ENCODE peak calls at places on chromosomes 16 and 17, in four cellular contexts. N is IMR-90, T is AG04450, O is omental fat pad. I is an unnamed sample.

GRCh38 chr16:75794426-75794825 is 68.1 kb upstream of the CPHXL start:
- DNase-seq in N (no peak), T (no peak), O (no peak), I (no peak)

GRCh38 chr16:14476183-14476582 is 153.9 kb downstream of the PARN start:
- DNase-seq in N (no peak), T (no peak), O (no peak), I (no peak)

GRCh38 chr17:77312786-77313599 is 172.2 kb downstream of the SEC14L1 start:
- DNase-seq in N (peak), T (peak), O (no peak), I (peak)

GRCh38 chr16:84228321-84228838 is 11.4 kb downstream of the KCNG4 start:
- DNase-seq in N (peak), T (peak), O (peak), I (peak)

GRCh38 chr16:22661161-22661647 is 150.5 kb downstream of the NPIPB5 start:
- DNase-seq in N (no peak), T (no peak), O (no peak), I (no peak)

GRCh38 chr17:42200702-42201101 is 6.4 kb upstream of the GHDC start:
- DNase-seq in N (no peak), T (no peak), O (no peak), I (no peak)

GRCh38 chr17:62193297-62193696 is 128.2 kb upstream of the MED13 start:
- DNase-seq in N (no peak), T (no peak), O (no peak), I (no peak)

GRCh38 chr17:9371019-9371418 is 204.6 kb downstream of the STX8 start:
- DNase-seq in N (peak), T (no peak), O (no peak), I (no peak)

GRCh38 chr16:17211797-17212196 is 259.0 kb downstream of the XYLT1 start:
- DNase-seq in N (no peak), T (no peak), O (no peak), I (no peak)

GRCh38 chr17:55722742-55723487 is at the start of gene TMEM100:
- DNase-seq in N (peak), T (peak), O (no peak), I (no peak)

GRCh38 chr16:1877804-1878203 is 5.8 kb upstream of the MEIOB start:
- DNase-seq in N (no peak), T (no peak), O (no peak), I (no peak)

GRCh38 chr17:78124081-78124835 is 4.3 kb downstream of the TMC6 start:
- DNase-seq in N (no peak), T (no peak), O (no peak), I (no peak)

GRCh38 chr17:79009397-79010303 is at the start of gene CANT1:
- DNase-seq in N (peak), T (peak), O (peak), I (peak)

GRCh38 chr16:73265124-73265838 is 217.4 kb upstream of the ZFHX3 start:
- DNase-seq in N (no peak), T (no peak), O (no peak), I (no peak)

GRCh38 chr17:67279115-67279514 is 34.1 kb upstream of the HELZ start:
- DNase-seq in N (no peak), T (no peak), O (no peak), I (no peak)

GRCh38 chr17:8835106-8835505 is 32.4 kb downstream of the PIK3R6 start:
- DNase-seq in N (no peak), T (no peak), O (no peak), I (no peak)

GRCh38 chr16:4369006-4369766 is 2.5 kb upstream of the VASN start:
- DNase-seq in N (peak), T (no peak), O (no peak), I (no peak)

GRCh38 chr16:24493859-24494258 is 45.5 kb upstream of the RBBP6 start:
- DNase-seq in N (no peak), T (no peak), O (no peak), I (no peak)

GRCh38 chr16:64712027-64712426 is 409.8 kb downstream of the CDH11 start:
- DNase-seq in N (peak), T (no peak), O (no peak), I (no peak)

GRCh38 chr16:9258423-9259051 is 167.1 kb downstream of the HAPSTR1 start:
- DNase-seq in N (peak), T (no peak), O (no peak), I (no peak)

GRCh38 chr17:82882715-82883446 is 43.1 kb upstream of the ZNF750 start:
- DNase-seq in N (no peak), T (no peak), O (no peak), I (no peak)

GRCh38 chr17:50051082-50051576 is 4.8 kb upstream of the ITGA3 start:
- DNase-seq in N (peak), T (no peak), O (no peak), I (no peak)

GRCh38 chr17:36861531-36861930 is 75.7 kb upstream of the LHX1 start:
- DNase-seq in N (no peak), T (no peak), O (no peak), I (no peak)

GRCh38 chr17:41763327-41763726 is 23.2 kb downstream of the JUP start:
- DNase-seq in N (no peak), T (no peak), O (no peak), I (no peak)

GRCh38 chr17:59761385-59762021 is 54.0 kb downstream of the VMP1 start:
- DNase-seq in N (peak), T (peak), O (no peak), I (no peak)

GRCh38 chr17:65154770-65155589 is 17.8 kb downstream of the RGS9 start:
- DNase-seq in N (peak), T (peak), O (no peak), I (no peak)

GRCh38 chr17:45060824-45061605 is at the start of gene NMT1:
- DNase-seq in N (peak), T (peak), O (peak), I (peak)

GRCh38 chr17:1323336-1323735 is 43.9 kb downstream of the TRARG1 start:
- DNase-seq in N (no peak), T (no peak), O (no peak), I (no peak)

GRCh38 chr17:74779948-74780400 is 3.8 kb upstream of the NAT9 start:
- DNase-seq in N (no peak), T (no peak), O (no peak), I (no peak)

GRCh38 chr16:81770008-81770407 is 9.1 kb upstream of the PLCG2 start:
- DNase-seq in N (no peak), T (no peak), O (no peak), I (no peak)

GRCh38 chr16:361341-361871 is 8.9 kb upstream of the AXIN1 start:
- DNase-seq in N (no peak), T (no peak), O (no peak), I (no peak)

GRCh38 chr17:74147966-74148365 is 55.5 kb upstream of the RPL38 start:
- DNase-seq in N (no peak), T (no peak), O (no peak), I (no peak)

GRCh38 chr17:32696426-32696825 is 180.5 kb downstream of the MYO1D start:
- DNase-seq in N (no peak), T (no peak), O (no peak), I (no peak)

GRCh38 chr16:68363847-68364600 is 53.2 kb downstream of the PRMT7 start:
- DNase-seq in N (peak), T (no peak), O (no peak), I (no peak)

GRCh38 chr17:2563061-2563460 is 30.4 kb upstream of the PAFAH1B1 start:
- DNase-seq in N (no peak), T (no peak), O (no peak), I (no peak)

GRCh38 chr17:44808156-44808555 is 21.9 kb downstream of the GJC1 start:
- DNase-seq in N (no peak), T (no peak), O (no peak), I (no peak)

I was measured in tibial nerve.